ENCODE peak calls at places on chromosomes 5 and 9, in nine cellular contexts. E is choroid plexus epithelial cell, S is amniotic stem cell, L is type B pancreatic cell, F is erythroblast, M is iPS DF 19.7, Y is esophagus squamous epithelium, N is astrocyte, T is fibroblast of the conjunctiva. R is an unnamed sample.

GRCh38 chr9:99340281-99340680 is 118.2 kb downstream of the SEC61B start:
- DNase-seq in E (no peak), S (no peak), L (no peak), F (no peak), M (no peak), Y (no peak), N (peak; percentile 46), T (no peak), R (no peak)

GRCh38 chr9:78791779-78792178 is 494.9 kb downstream of the PSAT1 start:
- DNase-seq in E (no peak), S (no peak), L (no peak), F (no peak), M (no peak), Y (no peak), N (no peak), T (no peak), R (no peak)

GRCh38 chr5:138230981-138231589 is 18.0 kb upstream of the CDC23 start:
- DNase-seq in E (peak; percentile 29), S (no peak), L (no peak), F (no peak), M (no peak), Y (no peak), N (peak; percentile 68), T (no peak), R (peak; percentile 38)

GRCh38 chr5:117454716-117455212 is 880.1 kb upstream of the SEMA6A start:
- DNase-seq in E (peak; percentile 17), S (no peak), L (no peak), F (peak; percentile 49), M (no peak), Y (no peak), N (no peak), T (peak; percentile 5), R (no peak)

GRCh38 chr5:40399349-40399748 is 280.4 kb upstream of the PTGER4 start:
- DNase-seq in E (peak; percentile 75), S (no peak), L (no peak), F (no peak), M (no peak), Y (no peak), N (no peak), T (no peak), R (no peak)

GRCh38 chr9:124258765-124259272 is 1.1 kb downstream of the NEK6 start:
- DNase-seq in E (no peak), S (no peak), L (no peak), F (no peak), M (no peak), Y (no peak), N (no peak), T (no peak), R (peak; percentile 65)

GRCh38 chr5:56161927-56162326 is 71.2 kb downstream of the ANKRD55 start:
- DNase-seq in E (no peak), S (no peak), L (no peak), F (peak; percentile 49), M (no peak), Y (no peak), N (no peak), T (no peak), R (peak; percentile 45)

GRCh38 chr5:141434006-141434405 is 3.7 kb downstream of the PCDHGA12 start:
- DNase-seq in E (no peak), S (no peak), L (no peak), F (no peak), M (no peak), Y (no peak), N (no peak), T (no peak), R (no peak)

R was measured in mesenchymal stem cell.